ENCODE peak calls at places on chromosome 15, in four cellular contexts. U, J, Y and C are unnamed samples.
A peak's percentile ranks its signal among the peaks of the same experiment; 100 is the strongest.

GRCh38 chr15:93359780-93360161 is 270.8 kb upstream of the RGMA start:
- DNase-seq in U (no peak), J (no peak), Y (no peak), C (no peak)

GRCh38 chr15:34708422-34708821 is 46.4 kb downstream of the GJD2 start:
- DNase-seq in U (no peak), J (peak; percentile 6), Y (peak; percentile 65), C (no peak)

GRCh38 chr15:101258238-101259144 is 6.6 kb upstream of the CHSY1 start:
- DNase-seq in U (peak; percentile 51), J (peak; percentile 63), Y (peak; percentile 43), C (no peak)

GRCh38 chr15:96703087-96703486 is 372.6 kb downstream of the NR2F2 start:
- DNase-seq in U (no peak), J (no peak), Y (no peak), C (no peak)

GRCh38 chr15:83198476-83198875 is 9.1 kb downstream of the HDGFL3 start:
- DNase-seq in U (no peak), J (no peak), Y (no peak), C (no peak)

GRCh38 chr15:87401986-87402385 is 854.6 kb downstream of the NTRK3 start:
- DNase-seq in U (no peak), J (no peak), Y (no peak), C (no peak)

GRCh38 chr15:87527416-87527815 is 729.1 kb downstream of the NTRK3 start:
- DNase-seq in U (no peak), J (no peak), Y (no peak), C (no peak)

GRCh38 chr15:35173444-35174118 is 88.5 kb upstream of the NANOGP8 start:
- DNase-seq in U (no peak), J (no peak), Y (peak; percentile 79), C (no peak)

GRCh38 chr15:88243895-88244787 is 12.4 kb downstream of the NTRK3 start:
- DNase-seq in U (no peak), J (peak; percentile 28), Y (peak; percentile 50), C (peak; percentile 48)

GRCh38 chr15:100710213-100710612 is 107.8 kb downstream of the ASB7 start:
- DNase-seq in U (no peak), J (no peak), Y (no peak), C (no peak)

GRCh38 chr15:36940636-36941285 is 159.6 kb downstream of the MEIS2 start:
- DNase-seq in U (no peak), J (no peak), Y (no peak), C (no peak)

GRCh38 chr15:33094336-33094735 is 100.2 kb downstream of the FMN1 start:
- DNase-seq in U (no peak), J (no peak), Y (no peak), C (no peak)

GRCh38 chr15:85778107-85778776 is 16.5 kb downstream of the KLHL25 start:
- DNase-seq in U (no peak), J (peak; percentile 9), Y (no peak), C (no peak)

GRCh38 chr15:100786901-100787566 is 92.6 kb upstream of the ALDH1A3 start:
- DNase-seq in U (no peak), J (no peak), Y (no peak), C (no peak)

GRCh38 chr15:46280753-46281521 is 646.1 kb downstream of the SQOR start:
- DNase-seq in U (no peak), J (no peak), Y (no peak), C (no peak)

GRCh38 chr15:76203346-76203745 is 107.9 kb downstream of the ETFA start:
- DNase-seq in U (no peak), J (no peak), Y (no peak), C (no peak)

GRCh38 chr15:62115847-62116246 is 49.1 kb downstream of the C2CD4A start:
- DNase-seq in U (no peak), J (no peak), Y (no peak), C (no peak)

GRCh38 chr15:57339321-57339720 is 37.0 kb upstream of the CGNL1 start:
- DNase-seq in U (no peak), J (no peak), Y (no peak), C (no peak)

GRCh38 chr15:38440353-38441129 is 13.4 kb upstream of the FAM98B start:
- DNase-seq in U (peak; percentile 44), J (peak; percentile 72), Y (peak; percentile 50), C (no peak)

GRCh38 chr15:85865070-85865684 is 70.5 kb upstream of the KLHL25 start:
- DNase-seq in U (no peak), J (peak; percentile 14), Y (peak; percentile 40), C (no peak)

GRCh38 chr15:84715442-84716035 is 400 bp downstream of the SEC11A start:
- DNase-seq in U (no peak), J (peak; percentile 26), Y (peak; percentile 24), C (no peak)

GRCh38 chr15:38053244-38053643 is 118.8 kb downstream of the TMCO5A start:
- DNase-seq in U (no peak), J (no peak), Y (no peak), C (no peak)

GRCh38 chr15:67013696-67014095 is 51.7 kb upstream of the SMAD3 start:
- DNase-seq in U (no peak), J (no peak), Y (no peak), C (no peak)
- TF ChIP-seq POLR2AphosphoS5 in U (no peak), J (no peak), Y (no peak), C (no peak)

GRCh38 chr15:40695469-40695910 is 516 bp downstream of the RAD51 start:
- DNase-seq in U (no peak), J (no peak), Y (peak; percentile 46), C (no peak)
- TF ChIP-seq SPI1 in U (no peak), J (no peak), Y (no peak), C (no peak)

GRCh38 chr15:41603941-41604660 is 45.1 kb downstream of the TYRO3 start:
- DNase-seq in U (no peak), J (peak; percentile 65), Y (peak; percentile 65), C (peak; percentile 43)
- TF ChIP-seq POLR2AphosphoS5 in U (no peak), J (no peak), Y (no peak), C (no peak)

DNA sequence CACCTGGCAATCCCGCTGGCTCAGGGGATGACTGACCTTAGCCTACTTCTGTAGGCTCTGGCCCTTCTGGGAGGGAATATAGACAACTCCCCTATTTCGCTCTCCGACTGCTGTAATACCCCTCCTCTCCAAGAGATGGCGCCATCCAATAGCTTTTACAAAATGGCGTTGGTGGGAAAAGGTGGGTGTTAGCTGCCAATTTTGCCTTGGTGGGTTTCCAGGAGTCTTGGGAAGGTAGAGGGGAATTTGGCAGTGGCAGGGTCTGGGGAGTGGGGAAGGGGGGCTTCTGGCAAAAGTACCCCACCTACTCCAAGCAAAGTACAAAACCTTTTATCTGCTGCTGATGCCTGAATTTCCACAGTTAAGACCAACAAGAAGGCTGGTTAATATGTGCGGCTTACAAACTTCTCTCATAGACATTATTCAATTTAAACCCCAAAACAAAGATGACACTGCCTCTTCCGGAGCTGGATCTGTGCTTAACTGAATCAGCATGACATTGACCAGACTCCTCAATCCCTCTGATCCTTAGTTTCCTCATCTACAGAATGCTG is 62.1 kb downstream of the RASGRF1 start:
- DNase-seq in U (no peak), J (peak; percentile 38), Y (peak; percentile 62), C (peak; percentile 59)
- TF ChIP-seq SPI1 in U (no peak), J (no peak), Y (no peak), C (no peak)

GRCh38 chr15:92159906-92160841 is 233.5 kb upstream of the ST8SIA2 start:
- DNase-seq in U (no peak), J (no peak), Y (no peak), C (no peak)
- TF ChIP-seq POLR2AphosphoS5 in U (no peak), J (no peak), Y (no peak), C (no peak)

GRCh38 chr15:52780172-52780980 is 9.8 kb downstream of the ONECUT1 start:
- DNase-seq in U (peak; percentile 39), J (peak; percentile 73), Y (peak; percentile 44), C (no peak)
- TF ChIP-seq SPI1 in U (peak; percentile 96), J (peak; percentile 100), Y (peak; percentile 22), C (peak; percentile 98)